ENCODE peak calls at places on chromosomes 16 and 17, in nine cellular contexts. F is activated CD4-positive, CD25-positive, alpha-beta regulatory T cell; B is activated naive CD4-positive, alpha-beta T cell treated with anti-CD3 and anti-CD28 coated beads, Interleukin-2, amount 50 U/mL, for 72 hours; A is mucosa of descending colon; G is iris pigment epithelial cell; J is NCI-H510A treated with DMSO at 0.1 percent for 48 hours; P is activated T-cell treated with anti-CD3 and anti-CD28 coated beads, Interleukin-2, amount 50 U/mL, for 72 hours; R is activated CD8-positive, alpha-beta memory T cell treated with anti-CD3 and anti-CD28 coated beads, Interleukin-2, amount 50 U/mL, for 4 hours; W is stimulated activated CD8-positive, alpha-beta memory T cell treated with anti-CD3 and anti-CD28 coated beads, Interleukin-2, amount 100 ng/mL, for 48 hours. K is an unnamed sample.

GRCh38 chr17:39283896-39284295 is 58.2 kb upstream of the STAC2 start:
- DNase-seq in W (no peak), J (no peak), B (no peak), G (peak), F (no peak), A (no peak), P (no peak), R (no peak), K (no peak)

GRCh38 chr16:58832496-58832895 is 98.4 kb upstream of the GOT2 start:
- DNase-seq in R (no peak), P (no peak), A (no peak), F (no peak), W (no peak), G (no peak), B (no peak), J (no peak), K (no peak)

GRCh38 chr17:48131216-48131824 is 23.8 kb downstream of the SNX11 start:
- DNase-seq in W (no peak), A (no peak), P (peak), B (peak), G (peak), F (peak), J (peak), R (peak), K (peak)

GRCh38 chr17:68248199-68248825 is 469 bp downstream of the AMZ2 start:
- DNase-seq in P (no peak), B (no peak), W (no peak), J (no peak), G (peak), F (no peak), R (no peak), A (no peak), K (no peak)

GRCh38 chr16:11497329-11497805 is 89.4 kb downstream of the LITAF start:
- DNase-seq in R (no peak), B (no peak), P (peak), W (no peak), G (peak), F (no peak), A (peak), J (peak), K (peak)

GRCh38 chr17:72092710-72093322 is 28.0 kb upstream of the SOX9 start:
- DNase-seq in P (no peak), A (no peak), W (no peak), R (no peak), J (no peak), F (no peak), B (no peak), G (no peak), K (no peak)

GRCh38 chr16:5333991-5334390 is 236.4 kb upstream of the EEF2KMT start:
- DNase-seq in P (no peak), F (no peak), G (no peak), J (no peak), B (no peak), A (no peak), R (no peak), W (no peak), K (peak)

GRCh38 chr17:41530062-41531048 is 2.2 kb upstream of the KRT19 start:
- DNase-seq in P (no peak), F (no peak), R (no peak), A (no peak), W (no peak), B (no peak), J (no peak), G (peak), K (peak)

GRCh38 chr16:9447195-9447551 is 355.7 kb downstream of the HAPSTR1 start:
- DNase-seq in F (no peak), G (no peak), A (no peak), R (no peak), P (no peak), J (no peak), B (no peak), W (no peak), K (no peak)

GRCh38 chr16:79664407-79664806 is 63.9 kb upstream of the MAF start:
- DNase-seq in B (no peak), G (no peak), W (no peak), J (peak), R (no peak), P (no peak), F (no peak), A (no peak), K (no peak)

GRCh38 chr16:76444823-76445222 is 167.6 kb downstream of the CNTNAP4 start:
- DNase-seq in B (no peak), G (no peak), R (no peak), J (no peak), F (no peak), P (no peak), W (no peak), A (no peak), K (no peak)

GRCh38 chr17:78214016-78214705 is at the start of gene BIRC5:
- DNase-seq in A (peak), W (peak), P (peak), G (peak), J (peak), F (peak), R (peak), B (peak), K (peak)

GRCh38 chr16:78388920-78389564 is 289.6 kb downstream of the WWOX start:
- DNase-seq in F (no peak), P (no peak), A (no peak), R (no peak), G (no peak), B (no peak), J (no peak), W (no peak), K (no peak)

GRCh38 chr17:36918260-36918691 is 19.0 kb upstream of the LHX1 start:
- DNase-seq in F (no peak), P (no peak), W (no peak), G (peak), A (no peak), R (no peak), B (no peak), J (no peak), K (peak)

GRCh38 chr16:1960665-1961630 is 1.6 kb downstream of the NDUFB10 start:
- DNase-seq in W (no peak), B (peak), P (no peak), F (no peak), R (no peak), G (no peak), A (peak), J (peak), K (peak)

GRCh38 chr16:43294-43693 is 10.1 kb downstream of the POLR3K start:
- DNase-seq in F (no peak), P (no peak), W (no peak), B (peak), J (no peak), G (no peak), R (no peak), A (peak), K (no peak)

GRCh38 chr17:48927978-48928716 is 16.5 kb downstream of the SNF8 start:
- DNase-seq in W (no peak), B (no peak), A (no peak), R (no peak), J (no peak), F (no peak), G (no peak), P (no peak), K (no peak)

GRCh38 chr17:70184770-70185169 is 15.4 kb downstream of the KCNJ2 start:
- DNase-seq in B (no peak), A (no peak), J (no peak), G (peak), F (no peak), R (no peak), P (no peak), W (no peak), K (no peak)

GRCh38 chr16:90077757-90078593 is 844 bp upstream of the PRDM7 start:
- DNase-seq in G (peak), B (no peak), R (no peak), W (no peak), A (peak), P (no peak), F (no peak), J (no peak), K (no peak)

GRCh38 chr17:46783031-46783593 is 35.4 kb downstream of the WNT3 start:
- DNase-seq in J (peak), W (no peak), F (no peak), A (peak), P (no peak), G (no peak), B (no peak), R (no peak), K (no peak)

GRCh38 chr16:86818701-86819522 is 240.6 kb downstream of the FOXL1 start:
- DNase-seq in W (no peak), R (no peak), J (no peak), G (no peak), B (no peak), A (no peak), P (no peak), F (no peak), K (peak)

GRCh38 chr17:34082404-34082803 is 172.7 kb upstream of the CCL2 start:
- DNase-seq in P (no peak), A (no peak), G (no peak), B (no peak), F (no peak), R (no peak), J (no peak), W (no peak), K (no peak)

GRCh38 chr17:28529012-28529400 is 22.9 kb downstream of the FOXN1 start:
- DNase-seq in B (no peak), R (no peak), P (no peak), A (no peak), G (no peak), F (no peak), W (no peak), J (no peak), K (no peak)

GRCh38 chr16:77689971-77690370 is 32.3 kb upstream of the NUDT7 start:
- DNase-seq in B (no peak), G (no peak), R (no peak), W (no peak), A (no peak), J (no peak), P (no peak), F (no peak), K (no peak)

GRCh38 chr17:56571456-56571855 is 22.0 kb upstream of the NOG start:
- DNase-seq in A (no peak), W (no peak), F (no peak), P (no peak), J (no peak), G (no peak), B (no peak), R (no peak), K (no peak)

GRCh38 chr16:3577302-3577752 is at the start of gene NLRC3:
- DNase-seq in B (peak), G (no peak), P (peak), J (no peak), A (peak), R (peak), F (peak), W (no peak), K (no peak)

GRCh38 chr16:30535106-30535776 is 583 bp upstream of the ZNF747 start:
- DNase-seq in J (peak), W (no peak), P (no peak), B (no peak), F (no peak), G (peak), R (no peak), A (no peak), K (peak)

GRCh38 chr16:9039208-9039607 is 52.2 kb upstream of the HAPSTR1 start:
- DNase-seq in P (no peak), A (no peak), G (peak), R (no peak), J (no peak), B (no peak), F (no peak), W (no peak), K (peak)

GRCh38 chr16:50666658-50667496 is 14.2 kb downstream of the SNX20 start:
- DNase-seq in J (no peak), F (no peak), A (no peak), B (peak), G (no peak), P (peak), R (peak), W (peak), K (no peak)

GRCh38 chr17:61574542-61575351 is 16.3 kb downstream of the NACA2 start:
- DNase-seq in W (no peak), J (peak), P (no peak), B (no peak), G (peak), A (peak), R (no peak), F (no peak), K (peak)

GRCh38 chr17:48843172-48843900 is 12.5 kb downstream of the CALCOCO2 start:
- DNase-seq in G (peak), B (no peak), R (no peak), A (no peak), W (no peak), F (no peak), J (no peak), P (no peak), K (no peak)

GRCh38 chr16:77190478-77191258 is at the start of gene MON1B:
- DNase-seq in G (peak), W (peak), J (peak), R (peak), F (peak), A (peak), P (peak), B (peak), K (peak)

GRCh38 chr17:73291260-73291801 is 20.5 kb downstream of the CDC42EP4 start:
- DNase-seq in G (peak), A (peak), B (no peak), J (no peak), W (no peak), F (no peak), P (peak), R (no peak), K (no peak)

GRCh38 chr17:74807925-74808324 is 31.8 kb upstream of the NAT9 start:
- DNase-seq in J (peak), F (no peak), B (no peak), R (no peak), P (no peak), A (no peak), W (no peak), G (no peak), K (no peak)